ENCODE peak calls at places on chromosomes 5 and 9, in five cellular contexts. One of them, this sample, is unnamed.

GRCh38 chr5:139896718-139897117 is 101.1 kb downstream of the PSD2 start:
- DNase-seq in GM10248: no peak
- DNase-seq in endodermal cell: peak; percentile 34
- DNase-seq in left ventricle myocardium inferior: no peak
- DNase-seq in neural crest cell: no peak
- DNase-seq in this sample: no peak

GRCh38 chr5:158431369-158432029 is 572.6 kb upstream of the CLINT1 start:
- DNase-seq in GM10248: no peak
- DNase-seq in endodermal cell: no peak
- DNase-seq in neural crest cell: no peak
- DNase-seq in left ventricle myocardium inferior: no peak
- DNase-seq in this sample: no peak

GRCh38 chr5:14208071-14209021 is 65.2 kb downstream of the TRIO start:
- DNase-seq in neural crest cell: no peak
- DNase-seq in GM10248: peak; percentile 49
- DNase-seq in endodermal cell: no peak
- DNase-seq in left ventricle myocardium inferior: no peak
- DNase-seq in this sample: no peak

GRCh38 chr9:92804727-92805126 is 40.1 kb upstream of the BICD2 start:
- DNase-seq in endodermal cell: no peak
- DNase-seq in left ventricle myocardium inferior: no peak
- DNase-seq in neural crest cell: no peak
- DNase-seq in GM10248: no peak
- DNase-seq in this sample: no peak

GRCh38 chr5:79560774-79561524 is 47.0 kb upstream of the HOMER1 start:
- DNase-seq in neural crest cell: no peak
- DNase-seq in GM10248: peak; percentile 64
- DNase-seq in left ventricle myocardium inferior: no peak
- DNase-seq in endodermal cell: no peak
- DNase-seq in this sample: no peak

GRCh38 chr5:115542076-115542475 is 2.5 kb downstream of the FEM1C start:
- DNase-seq in GM10248: no peak
- DNase-seq in endodermal cell: no peak
- DNase-seq in neural crest cell: no peak
- DNase-seq in left ventricle myocardium inferior: no peak
- DNase-seq in this sample: no peak

GRCh38 chr9:99335280-99335679 is 113.2 kb downstream of the SEC61B start:
- DNase-seq in GM10248: no peak
- DNase-seq in neural crest cell: no peak
- DNase-seq in endodermal cell: no peak
- DNase-seq in left ventricle myocardium inferior: no peak
- DNase-seq in this sample: no peak

GRCh38 chr9:13282998-13283397 is 3.5 kb upstream of the MPDZ start:
- DNase-seq in GM10248: no peak
- DNase-seq in left ventricle myocardium inferior: no peak
- DNase-seq in endodermal cell: no peak
- DNase-seq in neural crest cell: no peak
- DNase-seq in this sample: no peak

GRCh38 chr9:133374612-133375115 is 1.2 kb downstream of the SURF4 start:
- DNase-seq in left ventricle myocardium inferior: no peak
- DNase-seq in neural crest cell: no peak
- DNase-seq in endodermal cell: no peak
- DNase-seq in GM10248: no peak
- DNase-seq in this sample: no peak

GRCh38 chr9:93569775-93570174 is 6.6 kb upstream of the PHF2 start:
- DNase-seq in left ventricle myocardium inferior: no peak
- DNase-seq in neural crest cell: no peak
- DNase-seq in GM10248: no peak
- DNase-seq in endodermal cell: no peak
- DNase-seq in this sample: no peak

GRCh38 chr9:103203172-103203571 is 208.0 kb downstream of the CYLC2 start:
- DNase-seq in left ventricle myocardium inferior: no peak
- DNase-seq in endodermal cell: no peak
- DNase-seq in GM10248: no peak
- DNase-seq in neural crest cell: no peak
- DNase-seq in this sample: no peak

GRCh38 chr5:66864240-66864884 is 268.2 kb downstream of the MAST4 start:
- DNase-seq in left ventricle myocardium inferior: no peak
- DNase-seq in neural crest cell: no peak
- DNase-seq in GM10248: peak; percentile 13
- DNase-seq in endodermal cell: peak; percentile 61
- DNase-seq in this sample: peak; percentile 19

GRCh38 chr5:39208471-39208870 is 10.9 kb downstream of the FYB1 start:
- DNase-seq in endodermal cell: no peak
- DNase-seq in left ventricle myocardium inferior: no peak
- DNase-seq in neural crest cell: no peak
- DNase-seq in GM10248: no peak
- DNase-seq in this sample: no peak

GRCh38 chr5:96661101-96661840 is 905 bp upstream of the CAST start:
- DNase-seq in GM10248: peak; percentile 45
- DNase-seq in neural crest cell: peak; percentile 4
- DNase-seq in endodermal cell: peak; percentile 51
- DNase-seq in left ventricle myocardium inferior: no peak
- DNase-seq in this sample: no peak

GRCh38 chr5:159052282-159053011 is 47.3 kb downstream of the EBF1 start:
- DNase-seq in GM10248: no peak
- DNase-seq in left ventricle myocardium inferior: no peak
- DNase-seq in neural crest cell: no peak
- DNase-seq in endodermal cell: peak; percentile 53
- DNase-seq in this sample: no peak

GRCh38 chr5:55597014-55597981 is 62.5 kb upstream of the PLPP1 start:
- DNase-seq in neural crest cell: no peak
- DNase-seq in left ventricle myocardium inferior: peak; percentile 55
- DNase-seq in endodermal cell: no peak
- DNase-seq in GM10248: no peak
- DNase-seq in this sample: peak; percentile 92

GRCh38 chr5:136435951-136436544 is 70.7 kb upstream of the TRPC7 start:
- DNase-seq in left ventricle myocardium inferior: no peak
- DNase-seq in GM10248: no peak
- DNase-seq in neural crest cell: no peak
- DNase-seq in endodermal cell: no peak
- DNase-seq in this sample: no peak

GRCh38 chr5:55406292-55406691 is 98.5 kb downstream of the MTREX start:
- DNase-seq in GM10248: no peak
- DNase-seq in neural crest cell: no peak
- DNase-seq in endodermal cell: peak; percentile 72
- DNase-seq in left ventricle myocardium inferior: no peak
- DNase-seq in this sample: no peak

GRCh38 chr9:128920381-128921058 is at the start of gene PHYHD1:
- DNase-seq in GM10248: no peak
- DNase-seq in endodermal cell: peak; percentile 53
- DNase-seq in neural crest cell: no peak
- DNase-seq in left ventricle myocardium inferior: peak; percentile 81
- DNase-seq in this sample: no peak

GRCh38 chr5:62547929-62548678 is 30.5 kb upstream of the LRRC70 start:
- DNase-seq in GM10248: no peak
- DNase-seq in left ventricle myocardium inferior: no peak
- DNase-seq in endodermal cell: no peak
- DNase-seq in neural crest cell: no peak
- DNase-seq in this sample: no peak

GRCh38 chr9:81564632-81565031 is 124.7 kb downstream of the TLE1 start:
- DNase-seq in GM10248: no peak
- DNase-seq in neural crest cell: no peak
- DNase-seq in left ventricle myocardium inferior: no peak
- DNase-seq in endodermal cell: no peak
- DNase-seq in this sample: no peak

GRCh38 chr5:91219141-91219802 is 163.8 kb downstream of the ARRDC3 start:
- DNase-seq in left ventricle myocardium inferior: no peak
- DNase-seq in endodermal cell: no peak
- DNase-seq in GM10248: no peak
- DNase-seq in neural crest cell: no peak
- DNase-seq in this sample: no peak

GRCh38 chr9:33350310-33350709 is 52.1 kb downstream of the AQP7 start:
- DNase-seq in neural crest cell: no peak
- DNase-seq in GM10248: no peak
- DNase-seq in left ventricle myocardium inferior: no peak
- DNase-seq in endodermal cell: no peak
- DNase-seq in this sample: peak; percentile 29

GRCh38 chr5:434443-435146 is 8.4 kb upstream of the EXOC3 start:
- DNase-seq in endodermal cell: peak; percentile 27
- DNase-seq in left ventricle myocardium inferior: no peak
- DNase-seq in GM10248: no peak
- DNase-seq in neural crest cell: no peak
- DNase-seq in this sample: no peak

GRCh38 chr9:79663878-79664277 is 92.1 kb downstream of the TLE4 start:
- DNase-seq in left ventricle myocardium inferior: no peak
- DNase-seq in neural crest cell: no peak
- DNase-seq in endodermal cell: no peak
- DNase-seq in GM10248: no peak
- DNase-seq in this sample: no peak

GRCh38 chr5:52950686-52951085 is 38.5 kb upstream of the ITGA2 start:
- DNase-seq in endodermal cell: no peak
- DNase-seq in GM10248: no peak
- DNase-seq in neural crest cell: no peak
- DNase-seq in left ventricle myocardium inferior: no peak
- DNase-seq in this sample: no peak

GRCh38 chr9:90815183-90815943 is 13.7 kb downstream of the SYK start:
- DNase-seq in left ventricle myocardium inferior: no peak
- DNase-seq in neural crest cell: no peak
- DNase-seq in endodermal cell: no peak
- DNase-seq in GM10248: no peak
- DNase-seq in this sample: no peak

GRCh38 chr9:133799716-133800115 is 61.6 kb upstream of the SARDH start:
- DNase-seq in neural crest cell: no peak
- DNase-seq in endodermal cell: no peak
- DNase-seq in left ventricle myocardium inferior: no peak
- DNase-seq in GM10248: no peak
- DNase-seq in this sample: no peak

GRCh38 chr9:137494104-137494544 is 35.0 kb upstream of the NSMF start:
- DNase-seq in GM10248: no peak
- DNase-seq in neural crest cell: no peak
- DNase-seq in endodermal cell: no peak
- DNase-seq in left ventricle myocardium inferior: no peak
- DNase-seq in this sample: no peak

GRCh38 chr9:113807173-113808061 is 68.7 kb upstream of the ZNF618 start:
- DNase-seq in GM10248: peak; percentile 73
- DNase-seq in neural crest cell: peak; percentile 54
- DNase-seq in left ventricle myocardium inferior: peak; percentile 22
- DNase-seq in endodermal cell: peak; percentile 86
- DNase-seq in this sample: peak; percentile 31

GRCh38 chr9:83992407-83992806 is 11.8 kb downstream of the RMI1 start:
- DNase-seq in left ventricle myocardium inferior: no peak
- DNase-seq in endodermal cell: no peak
- DNase-seq in neural crest cell: no peak
- DNase-seq in GM10248: no peak
- DNase-seq in this sample: no peak
- TF ChIP-seq CTCF in left ventricle myocardium inferior: no peak
- TF ChIP-seq CTCF in endodermal cell: no peak
- TF ChIP-seq CTCF in neural crest cell: no peak
- TF ChIP-seq CTCF in GM10248: no peak
- TF ChIP-seq CTCF in this sample: no peak

DNA sequence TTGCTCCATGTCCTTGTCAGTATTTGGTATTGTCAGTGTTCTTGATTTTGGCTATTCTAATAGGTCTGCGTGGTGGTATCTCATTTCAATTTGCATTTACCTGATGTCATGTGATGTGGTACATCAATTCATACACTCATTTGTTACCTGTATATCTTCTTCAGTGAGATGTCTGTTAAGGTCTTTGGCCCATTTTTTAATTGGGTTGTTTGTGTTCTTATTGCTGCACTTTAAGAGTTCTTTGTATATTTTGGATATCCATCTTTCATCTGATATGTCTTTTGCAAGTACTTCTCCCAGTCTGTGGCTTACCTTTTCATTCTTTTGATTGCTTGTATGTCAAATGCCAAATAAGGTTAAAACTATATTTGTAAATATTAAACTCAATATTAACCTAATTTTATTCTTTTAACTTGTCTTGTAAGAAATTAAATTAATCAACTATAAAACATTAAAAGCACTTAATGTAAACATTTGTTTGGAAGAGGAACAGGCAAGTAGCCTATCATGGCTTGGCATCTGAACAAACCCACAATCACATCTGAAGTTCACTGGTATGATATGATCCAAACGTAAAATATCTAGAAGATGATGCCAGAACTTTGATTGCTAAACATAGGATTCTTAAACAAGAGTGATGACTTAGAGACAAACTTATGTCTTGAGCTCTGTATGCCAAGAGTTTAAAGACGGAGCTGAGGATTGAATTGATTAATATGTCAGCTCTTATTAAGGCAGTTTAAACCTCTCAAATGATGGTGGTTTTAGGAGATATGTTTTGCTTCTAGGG is 587.3 kb downstream of the ANXA1 start:
- DNase-seq in GM10248: no peak
- DNase-seq in left ventricle myocardium inferior: no peak
- DNase-seq in neural crest cell: no peak
- DNase-seq in endodermal cell: no peak
- DNase-seq in this sample: no peak
- TF ChIP-seq CTCF in GM10248: no peak
- TF ChIP-seq CTCF in left ventricle myocardium inferior: no peak
- TF ChIP-seq CTCF in neural crest cell: no peak
- TF ChIP-seq CTCF in endodermal cell: no peak
- TF ChIP-seq CTCF in this sample: no peak

DNA sequence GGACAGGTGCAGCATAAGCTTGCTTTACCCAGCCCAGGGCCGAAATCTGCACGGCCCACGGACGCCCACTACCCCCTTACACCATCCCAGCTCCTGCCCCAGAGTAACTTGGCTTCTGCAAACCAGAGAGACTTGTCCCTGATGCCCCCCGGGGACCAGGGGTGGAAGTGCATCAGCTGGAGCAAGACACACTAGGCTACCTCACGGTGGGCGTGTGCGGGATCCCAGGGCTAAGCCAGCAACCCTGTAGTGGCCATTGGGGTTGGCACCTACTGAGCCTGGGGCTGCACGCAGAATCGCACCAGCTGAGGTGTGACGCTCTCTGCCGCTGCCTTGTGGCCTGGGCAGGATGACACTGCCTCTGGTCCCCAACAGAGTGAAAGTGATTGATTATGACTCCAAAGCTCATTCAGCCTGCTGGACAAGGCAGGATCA is 6.1 kb upstream of the ZNF79 start:
- DNase-seq in neural crest cell: no peak
- DNase-seq in left ventricle myocardium inferior: no peak
- DNase-seq in endodermal cell: peak; percentile 93
- DNase-seq in GM10248: peak; percentile 34
- DNase-seq in this sample: no peak
- TF ChIP-seq CTCF in neural crest cell: peak; percentile 51
- TF ChIP-seq CTCF in left ventricle myocardium inferior: peak; percentile 39
- TF ChIP-seq CTCF in endodermal cell: peak; percentile 75
- TF ChIP-seq CTCF in GM10248: peak; percentile 26
- TF ChIP-seq CTCF in this sample: peak; percentile 25

DNA sequence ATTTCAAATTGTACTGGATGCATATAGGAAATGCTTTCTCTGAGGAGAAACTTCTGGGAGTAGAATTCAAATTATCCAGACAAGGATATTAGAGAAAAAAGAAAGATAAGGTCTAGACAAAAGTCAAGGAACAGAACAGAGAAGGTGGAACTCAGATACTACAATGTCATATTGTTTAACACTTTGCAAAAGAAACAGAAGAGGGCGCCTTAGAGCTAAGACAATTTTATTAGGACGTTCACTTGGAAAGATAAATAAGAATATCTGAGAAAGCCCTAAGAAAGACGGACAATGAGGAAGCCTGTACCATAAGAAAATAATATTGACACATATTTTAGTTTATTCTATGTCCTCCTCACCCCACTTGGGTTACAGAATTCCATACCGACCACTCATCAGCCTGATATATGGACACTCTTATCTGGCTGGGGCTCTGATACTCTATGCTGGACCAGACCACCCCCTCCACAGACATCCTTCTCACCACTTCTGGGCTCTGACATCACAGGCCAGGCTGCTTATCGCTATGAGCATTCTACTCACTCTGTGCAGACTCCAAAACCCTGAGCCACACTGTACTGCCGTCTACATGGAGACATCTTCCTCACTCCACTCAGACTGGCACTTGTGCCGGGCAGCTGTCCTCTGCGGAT is 9.1 kb upstream of the AK3 start:
- DNase-seq in GM10248: peak; percentile 36
- DNase-seq in neural crest cell: no peak
- DNase-seq in endodermal cell: no peak
- DNase-seq in left ventricle myocardium inferior: no peak
- DNase-seq in this sample: no peak
- TF ChIP-seq CTCF in GM10248: peak; percentile 61
- TF ChIP-seq CTCF in neural crest cell: peak; percentile 72
- TF ChIP-seq CTCF in endodermal cell: peak; percentile 80
- TF ChIP-seq CTCF in left ventricle myocardium inferior: peak; percentile 63
- TF ChIP-seq CTCF in this sample: peak; percentile 39